ENCODE peak calls at places on chromosomes 11 and 22, in nine cellular contexts. One of them, this sample, is unnamed.

GRCh38 chr22:44671742-44672141 is 30.3 kb upstream of the PRR5 start:
- DNase-seq in hypothalamus: no peak
- DNase-seq in NCI-H1105 treated with DMSO at 0.1 percent for 48 hours: no peak
- DNase-seq in H9: no peak
- DNase-seq in aorta: no peak
- DNase-seq in HFF-Myc: no peak
- DNase-seq in WERI-Rb-1: no peak
- DNase-seq in activated CD4-positive, CD25-positive, alpha-beta regulatory T cell: no peak
- DNase-seq in dorsolateral prefrontal cortex: no peak
- DNase-seq in this sample: peak

GRCh38 chr11:9765320-9766101 is 101.6 kb downstream of the SWAP70 start:
- DNase-seq in aorta: no peak
- DNase-seq in NCI-H1105 treated with DMSO at 0.1 percent for 48 hours: no peak
- DNase-seq in hypothalamus: no peak
- DNase-seq in H9: peak
- DNase-seq in dorsolateral prefrontal cortex: no peak
- DNase-seq in HFF-Myc: peak
- DNase-seq in WERI-Rb-1: no peak
- DNase-seq in activated CD4-positive, CD25-positive, alpha-beta regulatory T cell: no peak
- DNase-seq in this sample: no peak

GRCh38 chr22:22171357-22172218 is 73.0 kb upstream of the VPREB1 start:
- DNase-seq in HFF-Myc: no peak
- DNase-seq in hypothalamus: no peak
- DNase-seq in NCI-H1105 treated with DMSO at 0.1 percent for 48 hours: no peak
- DNase-seq in aorta: no peak
- DNase-seq in activated CD4-positive, CD25-positive, alpha-beta regulatory T cell: no peak
- DNase-seq in WERI-Rb-1: peak
- DNase-seq in H9: peak
- DNase-seq in dorsolateral prefrontal cortex: no peak
- DNase-seq in this sample: no peak

GRCh38 chr22:44206696-44207095 is 26.0 kb downstream of the PARVG start:
- DNase-seq in aorta: no peak
- DNase-seq in NCI-H1105 treated with DMSO at 0.1 percent for 48 hours: no peak
- DNase-seq in WERI-Rb-1: no peak
- DNase-seq in H9: no peak
- DNase-seq in HFF-Myc: no peak
- DNase-seq in dorsolateral prefrontal cortex: peak
- DNase-seq in activated CD4-positive, CD25-positive, alpha-beta regulatory T cell: no peak
- DNase-seq in hypothalamus: no peak
- DNase-seq in this sample: no peak

GRCh38 chr11:56977324-56977723 is 11.4 kb upstream of the OR5AK2 start:
- DNase-seq in dorsolateral prefrontal cortex: no peak
- DNase-seq in activated CD4-positive, CD25-positive, alpha-beta regulatory T cell: no peak
- DNase-seq in H9: no peak
- DNase-seq in aorta: no peak
- DNase-seq in HFF-Myc: no peak
- DNase-seq in hypothalamus: no peak
- DNase-seq in WERI-Rb-1: no peak
- DNase-seq in NCI-H1105 treated with DMSO at 0.1 percent for 48 hours: no peak
- DNase-seq in this sample: no peak

GRCh38 chr11:87778341-87778740 is 396.9 kb downstream of the RAB38 start:
- DNase-seq in H9: no peak
- DNase-seq in activated CD4-positive, CD25-positive, alpha-beta regulatory T cell: no peak
- DNase-seq in dorsolateral prefrontal cortex: no peak
- DNase-seq in aorta: no peak
- DNase-seq in NCI-H1105 treated with DMSO at 0.1 percent for 48 hours: no peak
- DNase-seq in hypothalamus: no peak
- DNase-seq in WERI-Rb-1: no peak
- DNase-seq in HFF-Myc: no peak
- DNase-seq in this sample: no peak

GRCh38 chr11:91922846-91923245 is 301.8 kb upstream of the FAT3 start:
- DNase-seq in aorta: no peak
- DNase-seq in HFF-Myc: no peak
- DNase-seq in dorsolateral prefrontal cortex: no peak
- DNase-seq in NCI-H1105 treated with DMSO at 0.1 percent for 48 hours: no peak
- DNase-seq in activated CD4-positive, CD25-positive, alpha-beta regulatory T cell: no peak
- DNase-seq in WERI-Rb-1: no peak
- DNase-seq in hypothalamus: no peak
- DNase-seq in H9: no peak
- DNase-seq in this sample: no peak

GRCh38 chr22:41524283-41524682 is 20.0 kb downstream of the POLR3H start:
- DNase-seq in hypothalamus: peak
- DNase-seq in HFF-Myc: no peak
- DNase-seq in activated CD4-positive, CD25-positive, alpha-beta regulatory T cell: no peak
- DNase-seq in dorsolateral prefrontal cortex: no peak
- DNase-seq in aorta: peak
- DNase-seq in NCI-H1105 treated with DMSO at 0.1 percent for 48 hours: no peak
- DNase-seq in WERI-Rb-1: no peak
- DNase-seq in H9: no peak
- DNase-seq in this sample: no peak

This sample was measured in central memory CD8-positive, alpha-beta T cell.